ENCODE peak calls at places on chromosomes 3 and 15, in four cellular contexts. I, V, L and S are unnamed samples.

GRCh38 chr15:39502616-39503195 is 78.2 kb upstream of the THBS1 start:
- DNase-seq in I (no peak), V (no peak), L (no peak), S (no peak)

GRCh38 chr3:95609411-95609810 is 1205.0 kb upstream of the EPHA6 start:
- DNase-seq in I (no peak), V (no peak), L (no peak), S (no peak)

GRCh38 chr3:99659965-99660364 is 21.6 kb downstream of the COL8A1 start:
- DNase-seq in I (no peak), V (no peak), L (no peak), S (no peak)

GRCh38 chr3:128342701-128343180 is 123.9 kb downstream of the DNAJB8 start:
- DNase-seq in I (no peak), V (no peak), L (no peak), S (no peak)

GRCh38 chr15:36958611-36959010 is 141.7 kb downstream of the MEIS2 start:
- DNase-seq in I (no peak), V (no peak), L (no peak), S (no peak)

GRCh38 chr3:10395196-10395595 is 74.3 kb upstream of the SEC13 start:
- DNase-seq in I (no peak), V (no peak), L (no peak), S (no peak)

GRCh38 chr15:40939909-40940801 is 11.0 kb downstream of the DLL4 start:
- DNase-seq in I (peak), V (no peak), L (no peak), S (no peak)

GRCh38 chr3:187205683-187206082 is 8.4 kb downstream of the RTP1 start:
- DNase-seq in I (no peak), V (no peak), L (no peak), S (no peak)

GRCh38 chr15:101110681-101111569 is 140.9 kb downstream of the CHSY1 start:
- DNase-seq in I (no peak), V (no peak), L (no peak), S (no peak)

GRCh38 chr3:11307830-11308432 is 35.7 kb downstream of the ATG7 start:
- DNase-seq in I (no peak), V (no peak), L (no peak), S (no peak)

GRCh38 chr3:168077091-168077490 is 18.6 kb downstream of the GOLIM4 start:
- DNase-seq in I (no peak), V (no peak), L (no peak), S (no peak)

GRCh38 chr15:41284425-41285177 is 47.8 kb downstream of the OIP5 start:
- DNase-seq in I (no peak), V (no peak), L (no peak), S (no peak)

GRCh38 chr3:179227349-179227748 is 23.6 kb downstream of the KCNMB3 start:
- DNase-seq in I (no peak), V (no peak), L (no peak), S (no peak)

GRCh38 chr15:38626443-38627050 is 61.9 kb upstream of the RASGRP1 start:
- DNase-seq in I (no peak), V (no peak), L (no peak), S (no peak)

GRCh38 chr3:18233987-18234716 is 191.0 kb downstream of the SATB1 start:
- DNase-seq in I (no peak), V (no peak), L (no peak), S (no peak)

GRCh38 chr3:112769624-112770023 is 77.0 kb downstream of the CD200R1L start:
- DNase-seq in I (no peak), V (no peak), L (no peak), S (no peak)

GRCh38 chr3:65126527-65127440 is 439.0 kb upstream of the ADAMTS9 start:
- DNase-seq in I (no peak), V (no peak), L (no peak), S (no peak)